ENCODE peak calls at places on chromosomes 2 and 18, in seven cellular contexts. H is heart left ventricle, K is mesothelial cell of epicardium, R is B cell, J is heart right ventricle, Z is cardiac fibroblast, O is MM.1S. A is an unnamed sample.

GRCh38 chr2:99297990-99298389 is 3.0 kb downstream of the LYG1 start:
- DNase-seq in R (no peak), K (no peak), J (no peak), Z (peak), O (no peak), H (no peak), A (peak)

GRCh38 chr2:151757861-151758260 is 23.6 kb upstream of the NEB start:
- DNase-seq in H (no peak), O (no peak), J (no peak), Z (peak), R (no peak), K (no peak), A (peak)

GRCh38 chr18:13035249-13035914 is 44.2 kb downstream of the CEP192 start:
- DNase-seq in R (no peak), H (no peak), O (no peak), Z (peak), K (no peak), J (no peak), A (peak)

GRCh38 chr18:28963481-28963880 is 786.6 kb upstream of the CDH2 start:
- DNase-seq in J (no peak), O (no peak), K (no peak), Z (peak), H (no peak), R (no peak), A (peak)

GRCh38 chr18:59621027-59621426 is 76.2 kb downstream of the CCBE1 start:
- DNase-seq in K (no peak), O (no peak), J (no peak), Z (peak), R (no peak), H (no peak), A (peak)

GRCh38 chr18:48761582-48761981 is 189.2 kb downstream of the SMAD7 start:
- DNase-seq in K (no peak), O (no peak), J (no peak), Z (no peak), R (no peak), H (no peak), A (no peak)

GRCh38 chr2:203471323-203471722 is 63.8 kb downstream of the RAPH1 start:
- DNase-seq in H (no peak), O (peak), J (no peak), Z (no peak), K (no peak), R (no peak), A (no peak)

GRCh38 chr2:148253716-148254115 is 232.8 kb downstream of the MBD5 start:
- DNase-seq in O (no peak), K (no peak), Z (peak), R (no peak), H (no peak), J (no peak), A (peak)

GRCh38 chr2:120632796-120633646 is 102.6 kb upstream of the GLI2 start:
- DNase-seq in O (no peak), J (no peak), H (no peak), Z (no peak), K (no peak), R (no peak), A (no peak)

GRCh38 chr2:239398536-239398935 is 2.3 kb downstream of the HDAC4 start:
- DNase-seq in R (no peak), O (no peak), H (no peak), Z (no peak), J (no peak), K (no peak), A (no peak)

GRCh38 chr2:239395524-239395923 is 5.3 kb downstream of the HDAC4 start:
- DNase-seq in O (no peak), H (no peak), Z (no peak), R (no peak), K (no peak), J (no peak), A (no peak)

GRCh38 chr2:239397856-239398470 is 2.9 kb downstream of the HDAC4 start:
- DNase-seq in J (no peak), Z (no peak), K (no peak), H (no peak), O (no peak), R (no peak), A (no peak)

GRCh38 chr2:239394978-239395377 is 5.8 kb downstream of the HDAC4 start:
- DNase-seq in Z (no peak), H (no peak), K (no peak), R (no peak), J (no peak), O (no peak), A (no peak)

GRCh38 chr2:239396881-239397681 is 3.7 kb downstream of the HDAC4 start:
- DNase-seq in Z (no peak), R (peak), O (no peak), H (no peak), J (no peak), K (no peak), A (no peak)
- TF ChIP-seq CTCF in Z (peak), R (peak), O (no peak), H (peak), J (peak), K (no peak), A (no peak)

DNA sequence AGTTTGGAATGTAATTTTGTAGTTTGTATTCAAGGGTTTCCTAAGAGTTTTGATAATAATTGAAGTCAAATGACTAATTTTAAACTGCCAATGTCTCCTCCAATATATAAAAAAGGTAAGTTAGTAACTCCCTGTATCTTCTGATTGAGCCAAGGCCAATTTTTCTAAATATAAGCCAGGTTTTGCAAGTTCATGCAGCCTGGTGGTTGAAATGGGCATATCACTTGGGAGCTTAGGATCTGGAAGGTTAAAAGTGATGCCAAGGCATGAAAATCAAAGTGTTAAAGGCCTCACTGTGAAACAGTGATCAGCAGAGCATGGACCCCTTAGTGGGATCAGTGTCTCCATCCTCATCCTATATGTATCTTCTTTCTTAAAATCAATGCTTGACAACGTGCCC is 60.5 kb downstream of the MERTK start:
- DNase-seq in O (no peak), R (no peak), K (no peak), Z (no peak), H (no peak), J (no peak), A (no peak)
- TF ChIP-seq CTCF in O (no peak), R (no peak), K (peak), Z (peak), H (no peak), J (peak), A (no peak)

DNA sequence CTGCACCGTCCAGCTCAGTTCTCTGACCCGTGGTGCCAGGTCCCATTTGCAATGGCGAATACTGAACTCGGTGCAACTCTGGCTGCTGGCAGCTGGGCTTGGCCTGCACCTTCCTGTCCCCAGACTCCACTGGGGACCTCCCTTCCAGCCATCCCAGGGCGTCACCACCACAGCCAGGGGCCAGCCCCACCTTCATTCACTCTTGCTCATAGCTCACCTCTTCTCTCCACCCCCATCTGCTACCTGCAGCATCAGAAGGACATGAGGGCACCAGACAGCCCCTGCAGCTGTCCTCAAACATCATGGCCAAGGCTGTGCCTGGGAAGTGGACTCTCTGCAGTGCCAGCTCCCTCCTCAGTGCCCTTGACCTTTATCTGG is 16.2 kb upstream of the ALPI start:
- DNase-seq in R (no peak), K (no peak), Z (no peak), H (peak), O (no peak), J (no peak), A (no peak)
- TF ChIP-seq CTCF in R (peak), K (peak), Z (no peak), H (peak), O (peak), J (peak), A (no peak)

GRCh38 chr2:64989982-64990614 is 899 bp downstream of the SLC1A4 start:
- DNase-seq in Z (no peak), O (peak), J (no peak), K (no peak), H (no peak), R (no peak), A (no peak)

GRCh38 chr2:64987001-64987962 is 1.9 kb upstream of the SLC1A4 start:
- DNase-seq in O (peak), H (no peak), J (no peak), K (no peak), R (no peak), Z (peak), A (no peak)

GRCh38 chr2:64987963-64988419 is 1.2 kb upstream of the SLC1A4 start:
- DNase-seq in R (no peak), J (no peak), H (no peak), K (no peak), Z (no peak), O (no peak), A (peak)

GRCh38 chr2:64989126-64989981 is at the start of gene SLC1A4:
- DNase-seq in J (peak), K (peak), R (peak), H (peak), O (peak), Z (peak), A (peak)

GRCh38 chr2:64988420-64989125 is 626 bp upstream of the SLC1A4 start:
- DNase-seq in H (peak), K (peak), R (no peak), O (peak), Z (peak), J (peak), A (peak)
- TF ChIP-seq CTCF in H (peak), K (peak), R (peak), O (peak), Z (peak), J (peak), A (no peak)

GRCh38 chr18:43596106-43596712 is 318.9 kb upstream of the SYT4 start:
- DNase-seq in H (no peak), O (peak), K (no peak), R (no peak), Z (peak), J (no peak), A (peak)
- TF ChIP-seq CTCF in H (peak), O (peak), K (peak), R (peak), Z (peak), J (peak), A (peak)

DNA sequence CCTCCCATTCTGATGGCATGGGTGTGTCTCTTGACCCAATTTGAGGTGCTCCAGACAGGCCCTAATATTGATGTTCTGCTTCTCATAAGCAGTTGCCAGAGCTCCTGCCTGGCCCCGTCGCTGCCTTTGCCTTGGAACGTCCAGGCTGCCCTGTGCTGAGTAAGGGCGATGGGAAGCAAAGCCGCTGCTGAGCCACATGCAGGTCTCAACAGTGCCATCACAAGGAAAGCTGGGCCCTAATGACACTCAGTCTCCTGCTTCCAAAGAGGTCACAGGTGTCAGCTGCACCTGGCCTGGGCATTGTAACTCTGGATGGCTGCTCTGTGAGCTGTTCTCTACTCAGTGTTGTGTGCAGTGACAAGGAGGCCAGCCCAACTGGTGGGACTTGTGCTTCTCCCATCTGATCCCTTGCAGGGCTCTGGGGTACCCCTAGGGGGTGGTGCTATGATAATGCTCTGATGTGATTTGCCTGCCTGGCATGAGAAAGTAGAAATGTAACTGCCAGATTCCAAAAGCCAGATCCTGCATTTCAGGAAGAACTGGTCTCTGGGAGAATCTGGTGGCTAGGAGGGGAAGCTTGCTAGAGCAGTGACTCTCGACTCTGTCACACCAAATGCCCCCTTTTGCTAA is 8.7 kb downstream of the TTC39C start:
- DNase-seq in K (no peak), H (no peak), R (no peak), O (no peak), Z (no peak), J (no peak), A (no peak)
- TF ChIP-seq CTCF in K (no peak), H (no peak), R (no peak), O (no peak), Z (no peak), J (no peak), A (peak)

GRCh38 chr2:6452702-6453481 is 412.8 kb downstream of the CMPK2 start:
- DNase-seq in Z (no peak), O (no peak), H (no peak), K (no peak), R (no peak), J (no peak), A (no peak)
- TF ChIP-seq CTCF in Z (no peak), O (no peak), H (no peak), K (no peak), R (no peak), J (no peak), A (no peak)

GRCh38 chr18:31773774-31774476 is 13.2 kb upstream of the SLC25A52 start:
- DNase-seq in Z (no peak), J (no peak), H (no peak), K (no peak), O (no peak), R (no peak), A (no peak)
- TF ChIP-seq CTCF in Z (no peak), J (no peak), H (no peak), K (no peak), O (no peak), R (no peak), A (no peak)

GRCh38 chr18:10682368-10682714 is 156.5 kb downstream of the NAPG start:
- DNase-seq in R (no peak), Z (no peak), J (no peak), O (no peak), H (no peak), K (no peak), A (no peak)
- TF ChIP-seq CTCF in R (no peak), Z (no peak), J (no peak), O (peak), H (no peak), K (no peak), A (no peak)

DNA sequence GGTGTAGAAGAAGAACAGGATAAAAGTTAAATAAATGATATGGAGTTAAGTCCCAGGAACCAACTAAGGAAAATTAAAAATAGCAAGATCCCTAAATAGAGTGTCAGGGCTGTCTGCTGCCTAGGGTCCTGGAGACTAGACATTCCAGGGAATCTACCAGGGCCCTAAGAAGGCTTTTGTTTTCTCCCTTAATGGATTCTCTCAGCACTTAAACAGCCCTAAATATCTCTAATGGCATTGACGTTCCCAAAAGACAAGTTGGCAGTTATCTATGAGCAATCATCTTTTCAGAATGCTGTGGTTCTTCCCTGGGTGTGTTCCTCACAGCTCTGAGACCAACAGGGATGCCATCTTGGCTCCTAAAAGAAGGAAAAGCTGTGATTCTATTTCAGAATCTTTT is 616.3 kb downstream of the EPHA4 start:
- DNase-seq in R (no peak), O (no peak), K (no peak), Z (no peak), J (no peak), H (no peak), A (no peak)
- TF ChIP-seq CTCF in R (no peak), O (no peak), K (no peak), Z (no peak), J (no peak), H (no peak), A (no peak)

A was measured in fibroblast of mammary gland.